ENCODE peak calls at places on chromosomes 16 and 17, in six cellular contexts. S is sigmoid colon, Q is HL-60, I is esophagus muscularis mucosa, M is SK-N-MC, Y is stomach. O is an unnamed sample.

GRCh38 chr17:7888184-7888920 is at the start of gene CHD3:
- DNase-seq in S (no peak), Q (no peak), I (no peak), M (no peak), Y (peak), O (no peak)

GRCh38 chr16:68700120-68700519 is 37.0 kb upstream of the CDH1 start:
- DNase-seq in S (no peak), Q (peak), I (no peak), M (no peak), Y (no peak), O (no peak)

GRCh38 chr17:27326585-27326984 is 32.7 kb downstream of the WSB1 start:
- DNase-seq in S (no peak), Q (no peak), I (no peak), M (no peak), Y (no peak), O (no peak)

GRCh38 chr17:59124665-59125064 is 18.0 kb upstream of the TRIM37 start:
- DNase-seq in S (no peak), Q (no peak), I (no peak), M (no peak), Y (no peak), O (no peak)

GRCh38 chr17:386145-386876 is 33.7 kb upstream of the RPH3AL start:
- DNase-seq in S (peak), Q (peak), I (no peak), M (no peak), Y (peak), O (peak)

GRCh38 chr16:29906520-29907244 is 6.4 kb downstream of the ASPHD1 start:
- DNase-seq in S (no peak), Q (no peak), I (no peak), M (no peak), Y (no peak), O (no peak)

GRCh38 chr16:15422222-15422621 is 12.2 kb upstream of the BMERB1 start:
- DNase-seq in S (no peak), Q (no peak), I (no peak), M (no peak), Y (peak), O (no peak)

GRCh38 chr17:79466562-79467350 is 144.1 kb downstream of the RBFOX3 start:
- DNase-seq in S (no peak), Q (no peak), I (no peak), M (no peak), Y (no peak), O (no peak)

GRCh38 chr17:9291912-9292562 is 270.7 kb downstream of the NTN1 start:
- DNase-seq in S (peak), Q (no peak), I (no peak), M (no peak), Y (peak), O (peak)

GRCh38 chr17:8628609-8629169 is 1.8 kb downstream of the MYH10 start:
- DNase-seq in S (no peak), Q (no peak), I (no peak), M (no peak), Y (no peak), O (no peak)

GRCh38 chr17:5587431-5588032 is 3.2 kb upstream of the NLRP1 start:
- DNase-seq in S (no peak), Q (peak), I (peak), M (no peak), Y (no peak), O (no peak)

GRCh38 chr16:1279945-1280589 is 24.2 kb downstream of the TPSD1 start:
- DNase-seq in S (peak), Q (no peak), I (no peak), M (no peak), Y (no peak), O (no peak)

GRCh38 chr16:89366561-89367537 is 123.5 kb downstream of the ANKRD11 start:
- DNase-seq in S (no peak), Q (no peak), I (no peak), M (no peak), Y (no peak), O (no peak)

GRCh38 chr17:32443827-32444300 is 446 bp upstream of the PSMD11 start:
- DNase-seq in S (no peak), Q (no peak), I (no peak), M (no peak), Y (no peak), O (no peak)

GRCh38 chr17:57106107-57106835 is 21.2 kb downstream of the AKAP1 start:
- DNase-seq in S (no peak), Q (no peak), I (no peak), M (no peak), Y (no peak), O (no peak)

GRCh38 chr16:15829460-15829859 is 27.4 kb downstream of the MYH11 start:
- DNase-seq in S (peak), Q (peak), I (peak), M (no peak), Y (peak), O (no peak)

GRCh38 chr16:72921106-72921505 is 126.8 kb downstream of the ZFHX3 start:
- DNase-seq in S (peak), Q (peak), I (no peak), M (no peak), Y (no peak), O (no peak)

GRCh38 chr17:42578282-42578869 is 847 bp upstream of the PSMC3IP start:
- DNase-seq in S (peak), Q (peak), I (peak), M (peak), Y (peak), O (peak)

GRCh38 chr17:604719-605118 is 109.9 kb downstream of the VPS53 start:
- DNase-seq in S (no peak), Q (no peak), I (no peak), M (no peak), Y (no peak), O (no peak)

GRCh38 chr16:9859706-9860105 is 322.5 kb downstream of the GRIN2A start:
- DNase-seq in S (no peak), Q (no peak), I (no peak), M (peak), Y (no peak), O (no peak)

GRCh38 chr17:43784628-43785101 is 4.4 kb downstream of the CFAP97D1 start:
- DNase-seq in S (no peak), Q (no peak), I (no peak), M (no peak), Y (no peak), O (no peak)

GRCh38 chr16:52547001-52547833 is at the start of gene TOX3:
- DNase-seq in S (no peak), Q (no peak), I (peak), M (no peak), Y (peak), O (peak)

GRCh38 chr16:11401161-11402050 is 56.1 kb downstream of the RMI2 start:
- DNase-seq in S (peak), Q (no peak), I (no peak), M (no peak), Y (peak), O (no peak)

GRCh38 chr17:80779336-80779735 is 212.3 kb upstream of the CHMP6 start:
- DNase-seq in S (peak), Q (no peak), I (no peak), M (no peak), Y (no peak), O (no peak)

GRCh38 chr17:80780381-80781187 is 211.1 kb upstream of the CHMP6 start:
- DNase-seq in S (peak), Q (peak), I (no peak), M (no peak), Y (no peak), O (no peak)

GRCh38 chr17:80778716-80779115 is 212.9 kb upstream of the CHMP6 start:
- DNase-seq in S (peak), Q (no peak), I (no peak), M (no peak), Y (no peak), O (no peak)

GRCh38 chr17:80781188-80781577 is 210.5 kb upstream of the CHMP6 start:
- DNase-seq in S (peak), Q (peak), I (no peak), M (no peak), Y (no peak), O (no peak)

DNA sequence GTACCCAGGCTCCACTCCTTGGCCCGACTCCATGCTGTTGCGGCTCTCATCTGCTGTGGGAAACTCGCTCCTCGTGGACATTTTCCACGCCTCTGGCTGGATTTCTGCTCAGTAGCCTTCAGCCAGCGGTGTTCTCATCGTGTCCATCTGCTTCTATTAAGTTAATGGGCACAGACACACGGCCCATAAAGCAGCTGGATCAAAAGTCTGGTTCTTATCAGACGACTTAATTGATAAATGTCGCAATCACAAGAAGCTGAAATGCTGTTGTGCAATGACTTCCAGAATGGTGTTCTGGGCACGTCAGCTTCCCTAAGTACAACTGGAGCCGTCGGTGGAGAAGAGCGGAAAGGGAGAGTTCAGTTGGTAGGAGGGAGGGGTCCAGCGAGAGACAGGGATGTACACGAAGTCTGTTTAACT is 211.7 kb upstream of the CHMP6 start:
- DNase-seq in S (peak), Q (peak), I (no peak), M (peak), Y (no peak), O (no peak)
- TF ChIP-seq POLR2AphosphoS5 in S (peak), Q (no peak), I (peak), M (no peak), Y (peak), O (no peak)

GRCh38 chr17:30594223-30594952 is 117.2 kb downstream of the GOSR1 start:
- DNase-seq in S (no peak), Q (no peak), I (no peak), M (no peak), Y (no peak), O (no peak)
- TF ChIP-seq POLR2AphosphoS5 in S (no peak), Q (no peak), I (no peak), M (no peak), Y (no peak), O (no peak)

GRCh38 chr16:84196727-84197486 is 6.0 kb downstream of the ADAD2 start:
- DNase-seq in S (no peak), Q (peak), I (no peak), M (no peak), Y (no peak), O (no peak)
- TF ChIP-seq POLR2AphosphoS5 in S (no peak), Q (no peak), I (no peak), M (no peak), Y (no peak), O (no peak)

GRCh38 chr17:77298811-77299210 is 158.0 kb downstream of the SEC14L1 start:
- DNase-seq in S (no peak), Q (no peak), I (no peak), M (no peak), Y (no peak), O (no peak)

GRCh38 chr17:77297693-77298666 is 157.2 kb downstream of the SEC14L1 start:
- DNase-seq in S (no peak), Q (no peak), I (no peak), M (no peak), Y (no peak), O (no peak)

GRCh38 chr17:77299256-77300015 is 158.7 kb downstream of the SEC14L1 start:
- DNase-seq in S (no peak), Q (no peak), I (no peak), M (no peak), Y (no peak), O (no peak)

GRCh38 chr17:77301694-77302087 is 160.9 kb downstream of the SEC14L1 start:
- DNase-seq in S (no peak), Q (no peak), I (no peak), M (no peak), Y (no peak), O (no peak)

DNA sequence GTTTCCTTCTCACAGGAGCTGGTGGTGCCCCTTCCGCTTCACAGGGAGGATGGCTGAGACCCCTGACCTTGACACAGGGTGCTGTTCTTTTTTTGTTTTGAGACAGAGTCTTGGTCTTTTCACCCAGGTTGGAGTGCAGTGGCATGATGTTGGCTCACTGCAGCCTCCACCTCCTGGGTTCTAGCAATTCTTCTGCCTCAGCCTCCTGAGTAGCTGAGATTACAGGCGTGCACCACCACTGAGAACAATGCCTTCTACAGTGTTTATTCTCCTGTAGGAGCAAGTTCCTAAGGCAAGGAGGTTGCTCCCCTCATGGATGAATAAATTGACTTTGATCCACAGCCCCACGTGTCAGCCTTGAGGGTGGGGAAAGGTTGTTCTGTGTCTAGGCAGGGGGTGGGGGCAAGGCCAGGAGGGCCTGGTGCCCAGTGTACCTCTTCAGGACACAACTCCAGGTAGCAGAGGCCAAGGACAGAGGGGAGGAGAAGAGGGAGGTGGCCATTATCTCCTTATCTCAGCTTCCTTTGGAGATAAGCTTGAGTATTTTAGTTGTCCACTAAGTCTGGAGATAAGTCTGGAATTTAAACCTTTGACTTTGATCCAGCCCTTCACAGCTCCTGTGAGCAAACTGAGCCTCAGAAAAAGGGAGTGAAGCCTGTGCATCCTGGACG is 159.4 kb downstream of the SEC14L1 start:
- DNase-seq in S (no peak), Q (no peak), I (no peak), M (no peak), Y (no peak), O (no peak)
- TF ChIP-seq POLR2AphosphoS5 in S (no peak), Q (no peak), I (no peak), M (no peak), Y (peak), O (no peak)

GRCh38 chr17:48612456-48612853 is 1.6 kb upstream of the HOXB7 start:
- DNase-seq in S (no peak), Q (no peak), I (no peak), M (no peak), Y (no peak), O (no peak)

GRCh38 chr17:48614904-48615211 is 234 bp downstream of the HOXB8 start:
- DNase-seq in S (no peak), Q (no peak), I (no peak), M (no peak), Y (no peak), O (no peak)

GRCh38 chr17:48613862-48614694 is 1.0 kb downstream of the HOXB8 start:
- DNase-seq in S (no peak), Q (no peak), I (no peak), M (no peak), Y (no peak), O (no peak)

GRCh38 chr17:48611681-48612455 is 1.1 kb upstream of the HOXB7 start:
- DNase-seq in S (no peak), Q (no peak), I (no peak), M (no peak), Y (no peak), O (no peak)

DNA sequence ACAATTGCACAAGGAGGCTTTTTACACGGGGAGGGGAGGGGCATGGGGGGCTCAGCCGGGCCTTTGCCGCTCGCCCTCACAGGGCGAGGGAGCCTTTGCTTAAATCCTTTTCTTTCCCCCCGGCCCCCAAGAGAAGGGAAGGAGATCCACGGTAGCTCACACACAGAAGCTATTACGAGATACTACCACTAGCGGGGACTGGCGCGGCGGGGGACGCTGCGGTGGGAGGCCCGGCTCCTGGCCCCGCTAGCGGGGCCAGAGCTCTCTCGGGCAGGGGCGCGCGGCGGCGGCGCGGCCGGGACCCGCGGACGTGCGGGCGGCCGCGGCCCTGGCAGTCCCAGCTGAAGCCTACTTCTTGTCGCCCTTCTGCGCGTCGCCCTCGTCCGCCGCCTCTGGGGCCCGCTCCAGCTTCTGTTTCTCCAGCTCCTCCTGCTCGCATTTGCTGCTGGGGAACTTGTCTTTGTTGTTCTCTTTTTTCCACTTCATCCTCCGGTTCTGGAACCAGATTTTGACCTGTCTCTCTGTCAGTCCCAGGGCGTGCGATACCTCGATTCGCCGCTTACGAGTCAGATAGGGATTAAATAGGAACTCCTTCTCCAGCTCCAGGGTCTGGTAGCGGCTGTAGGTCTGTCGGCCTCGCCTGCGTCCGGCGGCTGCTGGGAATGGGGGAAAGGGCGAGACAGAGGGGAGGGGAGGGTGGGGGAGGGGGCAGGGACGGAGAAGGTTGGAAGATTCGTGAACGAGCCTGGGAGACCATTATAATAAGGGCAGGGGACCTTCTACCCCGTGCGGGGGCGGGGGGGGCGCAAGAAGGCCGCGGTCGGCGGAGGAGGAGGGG is 2.0 kb downstream of the HOXB8 start:
- DNase-seq in S (no peak), Q (peak), I (no peak), M (no peak), Y (no peak), O (no peak)
- TF ChIP-seq POLR2AphosphoS5 in S (peak), Q (no peak), I (no peak), M (no peak), Y (no peak), O (no peak)

GRCh38 chr17:78316867-78317816 is 42.7 kb downstream of the SOCS3 start:
- DNase-seq in S (no peak), Q (peak), I (no peak), M (peak), Y (peak), O (no peak)

GRCh38 chr17:78316115-78316866 is 43.6 kb downstream of the SOCS3 start:
- DNase-seq in S (no peak), Q (no peak), I (no peak), M (no peak), Y (no peak), O (no peak)

GRCh38 chr17:78313735-78314648 is 45.9 kb downstream of the SOCS3 start:
- DNase-seq in S (peak), Q (peak), I (no peak), M (no peak), Y (peak), O (peak)

GRCh38 chr17:78314683-78315354 is 45.1 kb downstream of the SOCS3 start:
- DNase-seq in S (no peak), Q (no peak), I (no peak), M (no peak), Y (no peak), O (no peak)

GRCh38 chr17:78315355-78316114 is 44.3 kb downstream of the SOCS3 start:
- DNase-seq in S (peak), Q (no peak), I (peak), M (peak), Y (peak), O (no peak)
- TF ChIP-seq POLR2AphosphoS5 in S (peak), Q (no peak), I (peak), M (peak), Y (peak), O (no peak)

DNA sequence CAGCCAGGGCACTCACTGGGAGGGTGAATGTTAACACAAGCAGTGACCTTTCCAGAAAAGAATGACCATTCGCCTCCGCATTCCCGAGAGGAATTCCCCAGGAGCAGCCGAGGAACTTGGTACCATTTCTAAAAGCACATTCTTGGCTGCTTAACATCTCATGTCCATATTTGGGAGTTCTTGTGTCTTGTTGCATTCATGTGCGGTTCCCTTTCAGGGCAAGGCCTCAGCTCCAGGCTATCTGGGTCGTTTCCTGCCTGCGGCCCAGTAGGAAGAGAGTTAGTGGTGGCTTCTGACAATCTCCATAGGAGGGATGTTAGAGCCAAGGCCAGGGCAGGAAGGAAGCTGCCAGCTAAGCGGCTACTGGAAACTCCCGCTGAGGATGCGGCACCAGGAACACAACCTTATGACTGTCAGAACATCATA is 27.9 kb upstream of the MEAK7 start:
- DNase-seq in S (peak), Q (no peak), I (no peak), M (no peak), Y (no peak), O (no peak)
- TF ChIP-seq POLR2AphosphoS5 in S (peak), Q (no peak), I (peak), M (no peak), Y (peak), O (no peak)

DNA sequence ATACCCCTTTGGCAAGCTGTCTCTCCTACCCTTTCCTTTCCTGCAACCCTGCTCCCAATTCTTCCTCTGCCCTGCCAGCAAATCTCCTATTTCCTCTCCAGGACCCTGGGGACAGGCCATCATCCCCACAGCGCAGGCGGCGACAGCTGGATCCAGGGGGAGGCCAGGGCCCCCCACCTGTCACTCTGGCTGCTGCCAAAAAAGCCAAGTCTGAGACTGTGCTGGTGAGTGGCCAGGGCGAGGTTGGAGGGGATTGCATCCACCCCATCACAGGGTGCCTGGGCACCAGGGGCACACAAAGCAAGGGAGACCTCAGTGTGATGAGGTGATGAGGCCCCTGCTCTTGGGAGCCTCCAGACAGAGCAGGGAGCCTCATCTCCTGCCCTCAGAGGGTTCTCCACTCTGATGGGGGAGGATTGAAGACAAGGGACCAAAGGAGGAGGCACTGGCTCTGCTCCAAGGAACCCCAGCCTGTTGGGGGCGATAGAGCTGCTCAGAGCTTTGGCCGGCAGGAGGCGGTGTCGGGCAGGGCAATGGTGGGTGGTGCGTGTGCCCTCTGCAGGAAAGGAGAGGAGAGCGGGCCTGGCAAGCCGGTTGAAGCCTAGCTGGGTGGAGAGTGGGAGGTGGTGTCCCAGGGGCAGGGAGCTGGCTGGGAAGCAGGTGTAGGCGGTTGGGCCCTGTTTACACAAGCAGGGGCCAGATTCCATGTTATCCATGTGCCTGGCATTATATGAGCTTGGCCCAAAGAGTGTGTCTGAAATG is 15.6 kb upstream of the PDK2 start:
- DNase-seq in S (no peak), Q (peak), I (no peak), M (no peak), Y (peak), O (no peak)
- TF ChIP-seq POLR2AphosphoS5 in S (no peak), Q (peak), I (no peak), M (no peak), Y (no peak), O (no peak)

GRCh38 chr17:39663688-39664580 is 1.2 kb upstream of the TCAP start:
- DNase-seq in S (no peak), Q (no peak), I (no peak), M (no peak), Y (peak), O (no peak)
- TF ChIP-seq POLR2AphosphoS5 in S (no peak), Q (no peak), I (no peak), M (no peak), Y (peak), O (no peak)

GRCh38 chr17:73179878-73180277 is 13.0 kb upstream of the COG1 start:
- DNase-seq in S (no peak), Q (no peak), I (no peak), M (no peak), Y (no peak), O (no peak)
- TF ChIP-seq POLR2AphosphoS5 in S (no peak), Q (no peak), I (no peak), M (no peak), Y (no peak), O (no peak)

O was measured in GM12891.